ENCODE peak calls at places on chromosomes 11 and 22, in ten cellular contexts. K is bronchial epithelial cell; B is A549; L is tibial nerve; Q is mesothelial cell of epicardium; E is activated CD4-positive, CD25-positive, alpha-beta regulatory T cell treated with anti-CD3 and anti-CD28 coated beads, Interleukin-2, amount 50 U/mL, for 16 hours; G is stimulated activated CD8-positive, alpha-beta memory T cell treated with anti-CD3 and anti-CD28 coated beads, Interleukin-4, amount 100 ng/mL, for 4 hours; C is smooth muscle cell of the brain vasculature; W is hepatic stellate cell; T is stimulated activated CD4-positive, alpha-beta T cell treated with anti-CD3 and anti-CD28 coated beads, Interleukin-15, amount 100 ng/mL, for 48 hours. S is an unnamed sample.

GRCh38 chr11:80155412-80156017 is 714.7 kb upstream of the TENM4 start:
- DNase-seq in K (peak), B (peak), L (no peak), Q (no peak), E (no peak), G (no peak), C (peak), W (peak), T (no peak), S (peak)

GRCh38 chr22:39287076-39287743 is 32.2 kb downstream of the RPL3 start:
- DNase-seq in K (no peak), B (no peak), L (no peak), Q (no peak), E (no peak), G (no peak), C (no peak), W (no peak), T (no peak), S (peak)

GRCh38 chr11:44776840-44777536 is 50.2 kb downstream of the TSPAN18 start:
- DNase-seq in K (no peak), B (no peak), L (no peak), Q (no peak), E (no peak), G (no peak), C (no peak), W (no peak), T (no peak), S (no peak)

GRCh38 chr11:127627629-127628462 is 627.3 kb upstream of the KIRREL3 start:
- DNase-seq in K (peak), B (no peak), L (no peak), Q (no peak), E (no peak), G (no peak), C (no peak), W (no peak), T (no peak), S (peak)

GRCh38 chr22:44698531-44699421 is 3.2 kb upstream of the PRR5 start:
- DNase-seq in K (no peak), B (no peak), L (peak), Q (no peak), E (no peak), G (no peak), C (no peak), W (peak), T (no peak), S (peak)

GRCh38 chr11:70924108-70924507 is 328.3 kb downstream of the SHANK2 start:
- DNase-seq in K (no peak), B (no peak), L (no peak), Q (no peak), E (no peak), G (no peak), C (no peak), W (no peak), T (no peak), S (no peak)

GRCh38 chr11:76233936-76234703 is 27.8 kb upstream of the WNT11 start:
- DNase-seq in K (peak), B (no peak), L (peak), Q (no peak), E (no peak), G (no peak), C (no peak), W (peak), T (no peak), S (no peak)

GRCh38 chr11:332651-333480 is 12.2 kb upstream of the IFITM3 start:
- DNase-seq in K (no peak), B (no peak), L (no peak), Q (no peak), E (no peak), G (no peak), C (no peak), W (no peak), T (no peak), S (no peak)

GRCh38 chr11:114257621-114258558 is 38.3 kb upstream of the NNMT start:
- DNase-seq in K (peak), B (no peak), L (peak), Q (no peak), E (no peak), G (no peak), C (no peak), W (no peak), T (no peak), S (no peak)

GRCh38 chr11:86341382-86341781 is 33.3 kb upstream of the CCDC81 start:
- DNase-seq in K (no peak), B (no peak), L (no peak), Q (no peak), E (no peak), G (no peak), C (no peak), W (no peak), T (no peak), S (no peak)

GRCh38 chr11:96229354-96229973 is 113.5 kb downstream of the MAML2 start:
- DNase-seq in K (no peak), B (no peak), L (no peak), Q (no peak), E (no peak), G (no peak), C (no peak), W (no peak), T (no peak), S (no peak)

GRCh38 chr11:6116638-6117037 is 9.2 kb downstream of the OR56B4 start:
- DNase-seq in K (no peak), B (no peak), L (no peak), Q (no peak), E (no peak), G (no peak), C (no peak), W (no peak), T (no peak), S (no peak)

GRCh38 chr11:33521384-33521783 is 179.2 kb downstream of the C11orf91 start:
- DNase-seq in K (no peak), B (no peak), L (no peak), Q (no peak), E (no peak), G (no peak), C (no peak), W (no peak), T (no peak), S (no peak)

GRCh38 chr11:92152245-92152644 is 72.4 kb upstream of the FAT3 start:
- DNase-seq in K (no peak), B (no peak), L (no peak), Q (no peak), E (no peak), G (no peak), C (no peak), W (no peak), T (no peak), S (no peak)

GRCh38 chr11:27218498-27219038 is 144.4 kb downstream of the CCDC34 start:
- DNase-seq in K (peak), B (no peak), L (no peak), Q (no peak), E (no peak), G (no peak), C (no peak), W (peak), T (no peak), S (peak)